ENCODE peak calls at places on chromosomes 4 and X, in ten cellular contexts. I, G, E, V, K, L, N, J, A and D are unnamed samples.

GRCh38 chr4:41304221-41304620 is 47.5 kb downstream of the UCHL1 start:
- DNase-seq in G (no peak), J (no peak), L (no peak), V (no peak), A (no peak), I (peak), N (no peak), K (no peak), E (no peak), D (no peak)

GRCh38 chr4:19224820-19225219 is 1026.9 kb upstream of the SLIT2 start:
- DNase-seq in N (no peak), A (peak), K (no peak), V (peak), I (no peak), J (no peak), L (no peak), E (no peak), G (no peak), D (peak)

GRCh38 chrX:13717697-13718483 is 16.5 kb downstream of the TRAPPC2 start:
- DNase-seq in G (no peak), J (no peak), V (no peak), K (no peak), L (no peak), N (no peak), I (no peak), A (no peak), E (no peak), D (no peak)

GRCh38 chrX:44183329-44183728 is 160.1 kb downstream of the EFHC2 start:
- DNase-seq in L (no peak), I (no peak), E (no peak), A (no peak), J (no peak), V (no peak), K (no peak), G (no peak), N (no peak), D (no peak)

GRCh38 chr4:152245706-152246105 is 290.2 kb downstream of the FBXW7 start:
- DNase-seq in A (no peak), V (no peak), G (no peak), L (no peak), K (no peak), E (no peak), N (no peak), J (no peak), I (no peak), D (no peak)

GRCh38 chr4:3009422-3009821 is 46.1 kb downstream of the GRK4 start:
- DNase-seq in I (no peak), L (no peak), J (no peak), N (peak), V (peak), G (no peak), K (no peak), E (peak), A (no peak), D (peak)

GRCh38 chr4:123452585-123452984 is 56.0 kb downstream of the SPRY1 start:
- DNase-seq in I (peak), V (no peak), K (no peak), L (no peak), A (no peak), E (no peak), J (no peak), G (no peak), N (peak), D (peak)

GRCh38 chrX:13485167-13485566 is 84.2 kb upstream of the EGFL6 start:
- DNase-seq in A (peak), V (no peak), I (no peak), G (no peak), N (no peak), K (no peak), E (no peak), J (no peak), L (no peak), D (no peak)

GRCh38 chrX:122866527-122866926 is 317.6 kb upstream of the GRIA3 start:
- DNase-seq in V (no peak), G (no peak), A (no peak), I (no peak), J (no peak), E (no peak), K (no peak), L (no peak), N (no peak), D (peak)

GRCh38 chr4:78749972-78750727 is 26.0 kb upstream of the BMP2K start:
- DNase-seq in V (no peak), J (no peak), K (no peak), L (no peak), I (no peak), E (no peak), G (no peak), A (no peak), N (no peak), D (no peak)

GRCh38 chrX:40205471-40205870 is 107.7 kb upstream of the BCOR start:
- DNase-seq in K (no peak), A (peak), E (no peak), I (no peak), G (no peak), N (no peak), V (no peak), J (peak), L (no peak), D (no peak)

GRCh38 chr4:52877006-52877405 is 14.9 kb downstream of the RASL11B start:
- DNase-seq in A (no peak), G (no peak), E (no peak), K (no peak), N (no peak), I (no peak), L (no peak), V (no peak), J (no peak), D (no peak)

GRCh38 chr4:9927317-9928007 is 93.8 kb downstream of the SLC2A9 start:
- DNase-seq in N (no peak), I (no peak), K (no peak), J (no peak), L (no peak), E (no peak), A (peak), G (no peak), V (no peak), D (no peak)

GRCh38 chr4:7653510-7654414 is 219.0 kb upstream of the PSAPL1 start:
- DNase-seq in N (no peak), G (no peak), A (no peak), I (peak), E (no peak), J (no peak), K (no peak), V (no peak), L (no peak), D (peak)

GRCh38 chrX:134548257-134548732 is 88.3 kb downstream of the HPRT1 start:
- DNase-seq in G (no peak), V (no peak), A (peak), N (no peak), J (no peak), L (no peak), K (no peak), E (no peak), I (no peak), D (peak)

GRCh38 chrX:45011131-45011530 is 138.1 kb downstream of the KDM6A start:
- DNase-seq in G (no peak), I (no peak), V (no peak), L (no peak), J (no peak), K (no peak), E (no peak), N (no peak), A (no peak), D (no peak)

GRCh38 chrX:41705680-41706374 is 17.1 kb downstream of the GPR34 start:
- DNase-seq in I (no peak), E (no peak), N (no peak), G (no peak), K (no peak), J (no peak), V (no peak), L (no peak), A (no peak), D (no peak)

GRCh38 chr4:107757860-107758476 is 37.9 kb upstream of the PAPSS1 start:
- DNase-seq in E (no peak), I (no peak), V (no peak), L (no peak), K (no peak), G (no peak), J (peak), A (peak), N (no peak), D (peak)

GRCh38 chr4:114082348-114082747 is 102.9 kb upstream of the ARSJ start:
- DNase-seq in E (no peak), G (no peak), I (no peak), A (no peak), V (no peak), L (no peak), N (no peak), K (no peak), J (no peak), D (no peak)

GRCh38 chrX:8731579-8732395 is at the start of gene ANOS1:
- DNase-seq in G (no peak), A (peak), E (peak), L (no peak), I (peak), J (peak), N (peak), K (no peak), V (no peak), D (peak)

GRCh38 chr4:7402526-7402925 is 32.2 kb downstream of the PSAPL1 start:
- DNase-seq in V (no peak), E (no peak), A (peak), L (no peak), J (no peak), I (no peak), N (peak), K (no peak), G (no peak), D (no peak)

GRCh38 chr4:158133551-158133950 is 39.3 kb downstream of the GASK1B start:
- DNase-seq in N (no peak), I (no peak), E (no peak), G (no peak), J (no peak), L (no peak), K (no peak), A (no peak), V (no peak), D (no peak)

GRCh38 chr4:183314806-183315205 is 5.3 kb downstream of the CLDN22 start:
- DNase-seq in E (no peak), N (no peak), A (no peak), L (no peak), G (no peak), J (no peak), V (no peak), I (no peak), K (no peak), D (no peak)

GRCh38 chr4:36152712-36153111 is 91.6 kb downstream of the ARAP2 start:
- DNase-seq in G (no peak), K (no peak), V (no peak), A (no peak), I (no peak), N (no peak), E (no peak), J (no peak), L (no peak), D (no peak)

GRCh38 chr4:89640620-89641366 is 196.2 kb downstream of the SNCA start:
- DNase-seq in N (peak), I (peak), J (peak), L (no peak), A (peak), K (no peak), E (peak), V (peak), G (no peak), D (peak)

GRCh38 chrX:10612215-10612614 is 8.2 kb downstream of the MID1 start:
- DNase-seq in N (no peak), G (no peak), I (no peak), E (no peak), J (no peak), A (no peak), L (no peak), V (no peak), K (no peak), D (peak)

GRCh38 chr4:71004281-71004851 is 10.9 kb downstream of the DCK start:
- DNase-seq in A (peak), G (no peak), I (no peak), K (peak), E (no peak), N (no peak), J (peak), L (peak), V (no peak), D (peak)

GRCh38 chr4:122928930-122929329 is 6.5 kb upstream of the NUDT6 start:
- DNase-seq in V (no peak), E (no peak), I (no peak), N (no peak), L (no peak), A (no peak), G (no peak), K (no peak), J (no peak), D (no peak)

GRCh38 chr4:144868309-144868708 is 222.4 kb downstream of the HHIP start:
- DNase-seq in G (no peak), V (no peak), J (no peak), A (no peak), N (no peak), E (no peak), I (no peak), L (no peak), K (no peak), D (no peak)

GRCh38 chr4:16018841-16019240 is 55.9 kb upstream of the FGFBP2 start:
- DNase-seq in G (no peak), V (no peak), I (no peak), A (no peak), N (no peak), L (no peak), E (no peak), J (no peak), K (no peak), D (no peak)

GRCh38 chr4:7342223-7342576 is 92.5 kb downstream of the PSAPL1 start:
- DNase-seq in I (no peak), A (no peak), J (no peak), V (no peak), E (no peak), N (no peak), L (no peak), K (no peak), G (no peak), D (no peak)

GRCh38 chr4:77600521-77601451 is 4.8 kb upstream of the CXCL13 start:
- DNase-seq in N (peak), E (no peak), V (peak), G (no peak), A (peak), K (no peak), L (no peak), J (peak), I (no peak), D (peak)

GRCh38 chr4:164221631-164222030 is 532.3 kb upstream of the SMIM31 start:
- DNase-seq in K (no peak), G (no peak), L (no peak), J (no peak), I (no peak), N (no peak), E (no peak), A (no peak), V (no peak), D (no peak)

GRCh38 chrX:136210243-136210642 is 41.0 kb downstream of the MAP7D3 start:
- DNase-seq in K (no peak), A (no peak), J (no peak), G (no peak), V (no peak), L (no peak), E (no peak), N (no peak), I (no peak), D (peak)

GRCh38 chrX:119870626-119871131 is 854 bp downstream of the RNF113A start:
- DNase-seq in L (no peak), K (peak), N (no peak), A (peak), G (no peak), J (peak), E (no peak), I (peak), V (no peak), D (peak)